ENCODE peak calls at places on chromosome 18, in five cellular contexts. F, Q, H, Y and N are unnamed samples.

GRCh38 chr18:12657849-12658829 is at the start of gene SPIRE1:
- DNase-seq in F (peak; percentile 80), Q (peak; percentile 81), H (peak; percentile 34), Y (no peak), N (peak; percentile 63)

GRCh38 chr18:48138660-48139426 is 208.4 kb upstream of the SMAD2 start:
- DNase-seq in F (no peak), Q (no peak), H (no peak), Y (no peak), N (no peak)

GRCh38 chr18:62850619-62851306 is 135.4 kb downstream of the PHLPP1 start:
- DNase-seq in F (no peak), Q (no peak), H (no peak), Y (no peak), N (no peak)

GRCh38 chr18:72867721-72868665 is at the start of gene NETO1:
- DNase-seq in F (peak; percentile 41), Q (peak; percentile 35), H (no peak), Y (no peak), N (no peak)

GRCh38 chr18:33201509-33201926 is 239.0 kb downstream of the CCDC178 start:
- DNase-seq in F (peak; percentile 4), Q (peak; percentile 8), H (no peak), Y (no peak), N (peak; percentile 46)

GRCh38 chr18:47797126-47797525 is 133.3 kb downstream of the SMAD2 start:
- DNase-seq in F (no peak), Q (no peak), H (no peak), Y (no peak), N (no peak)

GRCh38 chr18:692841-693240 is 19.6 kb downstream of the ENOSF1 start:
- DNase-seq in F (no peak), Q (no peak), H (no peak), Y (no peak), N (no peak)

GRCh38 chr18:8662574-8663255 is 42.6 kb upstream of the MTCL1 start:
- DNase-seq in F (no peak), Q (no peak), H (no peak), Y (no peak), N (no peak)

GRCh38 chr18:70181015-70181414 is 24.5 kb downstream of the RTTN start:
- DNase-seq in F (peak; percentile 62), Q (no peak), H (no peak), Y (no peak), N (peak; percentile 13)

GRCh38 chr18:34222396-34223163 is 2.1 kb downstream of the NOL4 start:
- DNase-seq in F (peak; percentile 23), Q (no peak), H (no peak), Y (no peak), N (peak; percentile 0)

GRCh38 chr18:21109936-21110666 is 1.5 kb downstream of the ROCK1 start:
- DNase-seq in F (no peak), Q (no peak), H (no peak), Y (no peak), N (no peak)